ENCODE peak calls at places on chromosome X, in eight cellular contexts. One of them, this sample, is unnamed.

GRCh38 chrX:132277953-132278614 is 58.8 kb upstream of the RAP2C start:
- DNase-seq in ovary: no peak
- DNase-seq in fibroblast of pulmonary artery: no peak
- DNase-seq in PC-9: no peak
- DNase-seq in cardiac fibroblast: no peak
- DNase-seq in GM12878: no peak
- DNase-seq in PC-3: no peak
- DNase-seq in gastrocnemius medialis: no peak
- DNase-seq in this sample: no peak

GRCh38 chrX:153888344-153888743 is 2.4 kb upstream of the L1CAM start:
- DNase-seq in ovary: no peak
- DNase-seq in fibroblast of pulmonary artery: no peak
- DNase-seq in PC-9: no peak
- DNase-seq in cardiac fibroblast: no peak
- DNase-seq in GM12878: peak
- DNase-seq in PC-3: no peak
- DNase-seq in gastrocnemius medialis: no peak
- DNase-seq in this sample: no peak

GRCh38 chrX:21374994-21375794 is 976 bp downstream of the CNKSR2 start:
- DNase-seq in ovary: no peak
- DNase-seq in fibroblast of pulmonary artery: no peak
- DNase-seq in PC-9: no peak
- DNase-seq in cardiac fibroblast: no peak
- DNase-seq in GM12878: no peak
- DNase-seq in PC-3: no peak
- DNase-seq in gastrocnemius medialis: no peak
- DNase-seq in this sample: no peak

GRCh38 chrX:129654652-129655546 is at the start of gene APLN:
- DNase-seq in ovary: peak
- DNase-seq in fibroblast of pulmonary artery: peak
- DNase-seq in PC-9: no peak
- DNase-seq in cardiac fibroblast: peak
- DNase-seq in GM12878: no peak
- DNase-seq in PC-3: peak
- DNase-seq in gastrocnemius medialis: no peak
- DNase-seq in this sample: peak

GRCh38 chrX:123698979-123699378 is 33.9 kb downstream of the THOC2 start:
- DNase-seq in ovary: no peak
- DNase-seq in fibroblast of pulmonary artery: peak
- DNase-seq in PC-9: no peak
- DNase-seq in cardiac fibroblast: peak
- DNase-seq in GM12878: no peak
- DNase-seq in PC-3: no peak
- DNase-seq in gastrocnemius medialis: no peak
- DNase-seq in this sample: no peak

GRCh38 chrX:13090261-13091110 is 46.1 kb upstream of the FAM9C start:
- DNase-seq in ovary: no peak
- DNase-seq in fibroblast of pulmonary artery: peak
- DNase-seq in PC-9: no peak
- DNase-seq in cardiac fibroblast: peak
- DNase-seq in GM12878: no peak
- DNase-seq in PC-3: no peak
- DNase-seq in gastrocnemius medialis: no peak
- DNase-seq in this sample: no peak

GRCh38 chrX:13569479-13570244 is at the start of gene EGFL6:
- DNase-seq in ovary: no peak
- DNase-seq in fibroblast of pulmonary artery: no peak
- DNase-seq in PC-9: no peak
- DNase-seq in cardiac fibroblast: no peak
- DNase-seq in GM12878: no peak
- DNase-seq in PC-3: no peak
- DNase-seq in gastrocnemius medialis: no peak
- DNase-seq in this sample: no peak

GRCh38 chrX:1361275-1361674 is 24.7 kb downstream of the IL3RA start:
- DNase-seq in ovary: peak
- DNase-seq in fibroblast of pulmonary artery: no peak
- DNase-seq in PC-9: no peak
- DNase-seq in cardiac fibroblast: no peak
- DNase-seq in GM12878: no peak
- DNase-seq in PC-3: no peak
- DNase-seq in gastrocnemius medialis: no peak
- DNase-seq in this sample: no peak

GRCh38 chrX:154731881-154732280 is 19.0 kb downstream of the GAB3 start:
- DNase-seq in ovary: no peak
- DNase-seq in fibroblast of pulmonary artery: peak
- DNase-seq in PC-9: no peak
- DNase-seq in cardiac fibroblast: peak
- DNase-seq in GM12878: no peak
- DNase-seq in PC-3: peak
- DNase-seq in gastrocnemius medialis: no peak
- DNase-seq in this sample: no peak

GRCh38 chrX:150366951-150367545 is 3.9 kb downstream of the MAMLD1 start:
- DNase-seq in ovary: peak
- DNase-seq in fibroblast of pulmonary artery: peak
- DNase-seq in PC-9: no peak
- DNase-seq in cardiac fibroblast: peak
- DNase-seq in GM12878: no peak
- DNase-seq in PC-3: peak
- DNase-seq in gastrocnemius medialis: no peak
- DNase-seq in this sample: no peak
- H3K4me3 ChIP-seq in ovary: peak
- H3K4me3 ChIP-seq in fibroblast of pulmonary artery: peak
- H3K4me3 ChIP-seq in PC-9: no peak
- H3K4me3 ChIP-seq in cardiac fibroblast: peak
- H3K4me3 ChIP-seq in GM12878: no peak
- H3K4me3 ChIP-seq in PC-3: peak
- H3K4me3 ChIP-seq in gastrocnemius medialis: peak
- H3K4me3 ChIP-seq in this sample: peak

GRCh38 chrX:19776753-19777152 is 110.6 kb downstream of the SH3KBP1 start:
- DNase-seq in ovary: no peak
- DNase-seq in fibroblast of pulmonary artery: no peak
- DNase-seq in PC-9: no peak
- DNase-seq in cardiac fibroblast: no peak
- DNase-seq in GM12878: no peak
- DNase-seq in PC-3: no peak
- DNase-seq in gastrocnemius medialis: no peak
- DNase-seq in this sample: no peak
- H3K4me3 ChIP-seq in ovary: no peak
- H3K4me3 ChIP-seq in fibroblast of pulmonary artery: no peak
- H3K4me3 ChIP-seq in PC-9: no peak
- H3K4me3 ChIP-seq in cardiac fibroblast: no peak
- H3K4me3 ChIP-seq in GM12878: no peak
- H3K4me3 ChIP-seq in PC-3: no peak
- H3K4me3 ChIP-seq in gastrocnemius medialis: no peak
- H3K4me3 ChIP-seq in this sample: no peak

GRCh38 chrX:107673933-107674479 is 45.7 kb downstream of the PRPS1 start:
- DNase-seq in ovary: peak
- DNase-seq in fibroblast of pulmonary artery: peak
- DNase-seq in PC-9: peak
- DNase-seq in cardiac fibroblast: peak
- DNase-seq in GM12878: peak
- DNase-seq in PC-3: no peak
- DNase-seq in gastrocnemius medialis: peak
- DNase-seq in this sample: peak
- H3K4me3 ChIP-seq in ovary: peak
- H3K4me3 ChIP-seq in fibroblast of pulmonary artery: peak
- H3K4me3 ChIP-seq in PC-9: no peak
- H3K4me3 ChIP-seq in cardiac fibroblast: no peak
- H3K4me3 ChIP-seq in GM12878: peak
- H3K4me3 ChIP-seq in PC-3: no peak
- H3K4me3 ChIP-seq in gastrocnemius medialis: no peak
- H3K4me3 ChIP-seq in this sample: no peak

GRCh38 chrX:47206316-47206715 is 12.2 kb upstream of the CDK16 start:
- DNase-seq in ovary: no peak
- DNase-seq in fibroblast of pulmonary artery: no peak
- DNase-seq in PC-9: no peak
- DNase-seq in cardiac fibroblast: no peak
- DNase-seq in GM12878: no peak
- DNase-seq in PC-3: no peak
- DNase-seq in gastrocnemius medialis: no peak
- DNase-seq in this sample: no peak
- H3K4me3 ChIP-seq in ovary: no peak
- H3K4me3 ChIP-seq in fibroblast of pulmonary artery: no peak
- H3K4me3 ChIP-seq in PC-9: no peak
- H3K4me3 ChIP-seq in cardiac fibroblast: no peak
- H3K4me3 ChIP-seq in GM12878: no peak
- H3K4me3 ChIP-seq in PC-3: no peak
- H3K4me3 ChIP-seq in gastrocnemius medialis: no peak
- H3K4me3 ChIP-seq in this sample: no peak

GRCh38 chrX:119474615-119475388 is 6.6 kb downstream of the SLC25A5 start:
- DNase-seq in ovary: no peak
- DNase-seq in fibroblast of pulmonary artery: no peak
- DNase-seq in PC-9: no peak
- DNase-seq in cardiac fibroblast: no peak
- DNase-seq in GM12878: no peak
- DNase-seq in PC-3: no peak
- DNase-seq in gastrocnemius medialis: no peak
- DNase-seq in this sample: no peak
- H3K4me3 ChIP-seq in ovary: no peak
- H3K4me3 ChIP-seq in fibroblast of pulmonary artery: no peak
- H3K4me3 ChIP-seq in PC-9: no peak
- H3K4me3 ChIP-seq in cardiac fibroblast: no peak
- H3K4me3 ChIP-seq in GM12878: no peak
- H3K4me3 ChIP-seq in PC-3: peak
- H3K4me3 ChIP-seq in gastrocnemius medialis: no peak
- H3K4me3 ChIP-seq in this sample: no peak

DNA sequence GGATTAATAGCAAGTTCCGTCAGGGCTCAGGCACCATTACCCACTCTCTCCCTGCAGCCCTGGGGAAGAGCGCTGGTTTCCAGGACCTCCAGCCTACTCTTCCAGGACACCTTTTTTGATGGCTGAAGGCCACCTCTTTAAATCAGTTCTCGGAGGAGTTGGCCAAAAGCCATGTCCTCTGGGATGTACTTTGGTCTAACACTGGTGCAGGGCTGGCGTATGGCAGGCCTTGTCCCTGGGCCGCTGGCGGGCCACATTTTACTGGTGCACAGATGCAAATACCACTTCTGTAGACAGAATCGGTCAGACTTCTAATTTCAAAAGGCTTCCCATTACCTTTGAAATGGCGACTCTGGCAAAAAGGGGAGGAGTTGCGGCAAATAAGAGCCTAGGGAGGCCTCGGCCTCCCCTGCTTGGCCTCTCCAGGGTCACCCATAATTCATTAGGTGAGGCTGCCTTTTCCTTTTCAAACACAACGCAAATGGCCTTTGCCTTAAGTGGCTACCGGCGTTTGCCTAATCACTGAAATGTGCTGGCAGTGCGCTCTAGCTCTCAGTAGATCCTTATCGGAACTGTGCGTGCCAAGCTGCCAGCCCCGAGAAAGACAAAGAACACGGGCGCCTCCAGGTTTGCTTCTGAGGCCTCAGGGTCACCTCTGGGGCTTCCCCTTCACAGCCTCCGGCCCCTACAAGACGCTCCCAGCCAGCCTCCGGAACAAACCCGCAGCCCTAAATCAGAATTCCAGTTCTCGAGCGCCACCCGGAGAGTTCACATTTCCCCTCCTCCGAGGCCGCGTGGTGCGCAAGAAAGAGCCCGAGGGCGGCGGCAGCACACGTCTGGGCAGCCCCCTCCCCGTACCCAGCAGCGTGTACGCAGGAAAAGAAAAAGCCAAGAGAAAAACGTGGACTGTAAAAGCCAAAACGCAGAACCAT is 76.2 kb upstream of the BCOR start:
- DNase-seq in ovary: peak
- DNase-seq in fibroblast of pulmonary artery: no peak
- DNase-seq in PC-9: peak
- DNase-seq in cardiac fibroblast: no peak
- DNase-seq in GM12878: no peak
- DNase-seq in PC-3: peak
- DNase-seq in gastrocnemius medialis: no peak
- DNase-seq in this sample: peak
- H3K4me3 ChIP-seq in ovary: no peak
- H3K4me3 ChIP-seq in fibroblast of pulmonary artery: no peak
- H3K4me3 ChIP-seq in PC-9: peak
- H3K4me3 ChIP-seq in cardiac fibroblast: no peak
- H3K4me3 ChIP-seq in GM12878: peak
- H3K4me3 ChIP-seq in PC-3: peak
- H3K4me3 ChIP-seq in gastrocnemius medialis: peak
- H3K4me3 ChIP-seq in this sample: no peak

This sample was measured in uterus.